ENCODE peak calls at places on chromosomes 5 and 9, in six cellular contexts. Y, E, W, J, S and P are unnamed samples.
A peak's percentile ranks its signal among the peaks of the same experiment; 100 is the strongest.

GRCh38 chr5:74579215-74579614 is 61.3 kb downstream of the ENC1 start:
- DNase-seq in Y (no peak), E (no peak), W (no peak), J (no peak), S (peak; percentile 92), P (peak; percentile 95)

GRCh38 chr5:1479581-1480188 is 34.4 kb upstream of the SLC6A3 start:
- DNase-seq in Y (no peak), E (peak; percentile 74), W (no peak), J (peak; percentile 86), S (peak; percentile 26), P (no peak)

GRCh38 chr9:93908591-93909241 is 46.4 kb downstream of the BARX1 start:
- DNase-seq in Y (peak; percentile 78), E (no peak), W (peak; percentile 94), J (no peak), S (no peak), P (no peak)

GRCh38 chr9:116928884-116929283 is 241.8 kb downstream of the TRIM32 start:
- DNase-seq in Y (no peak), E (no peak), W (no peak), J (no peak), S (no peak), P (no peak)

GRCh38 chr5:59583810-59584562 is 309.5 kb downstream of the PDE4D start:
- DNase-seq in Y (peak; percentile 31), E (no peak), W (peak; percentile 56), J (no peak), S (no peak), P (no peak)

GRCh38 chr9:129380961-129381401 is 202.9 kb upstream of the IER5L start:
- DNase-seq in Y (no peak), E (no peak), W (no peak), J (no peak), S (no peak), P (no peak)

GRCh38 chr9:92770005-92770995 is 5.7 kb upstream of the BICD2 start:
- DNase-seq in Y (no peak), E (peak; percentile 69), W (no peak), J (peak; percentile 58), S (no peak), P (no peak)

GRCh38 chr5:91865920-91866319 is 482.8 kb upstream of the ARRDC3 start:
- DNase-seq in Y (no peak), E (no peak), W (no peak), J (peak; percentile 46), S (no peak), P (no peak)

GRCh38 chr9:135968083-135968476 is 6.9 kb upstream of the UBAC1 start:
- DNase-seq in Y (no peak), E (no peak), W (no peak), J (no peak), S (no peak), P (peak; percentile 42)

GRCh38 chr5:40518511-40518917 is 161.2 kb upstream of the PTGER4 start:
- DNase-seq in Y (no peak), E (no peak), W (no peak), J (no peak), S (no peak), P (peak; percentile 60)

GRCh38 chr9:1046639-1047604 is 3.2 kb upstream of the DMRT2 start:
- DNase-seq in Y (no peak), E (no peak), W (no peak), J (no peak), S (no peak), P (no peak)

GRCh38 chr9:278651-279050 is 64.0 kb downstream of the DOCK8 start:
- DNase-seq in Y (no peak), E (no peak), W (no peak), J (no peak), S (peak; percentile 87), P (no peak)

GRCh38 chr5:132376694-132377641 is 7.5 kb downstream of the SLC22A5 start:
- DNase-seq in Y (no peak), E (no peak), W (no peak), J (no peak), S (no peak), P (no peak)